ENCODE peak calls at places on chromosomes 7 and 10, in four cellular contexts. G, H, E and D are unnamed samples. For H3K9me3, the result is how much of the 10 kb centered on the place peaks cover.

GRCh38 chr10:71964669-71965515 is 697 bp downstream of the CHST3 start:
- DNase-seq in G (no peak), H (peak), E (peak), D (no peak)

GRCh38 chr10:121774813-121775212 is 153.0 kb downstream of the ATE1 start:
- DNase-seq in G (peak), E (no peak), H (no peak), D (no peak)

GRCh38 chr7:51315393-51316261 is 982 bp downstream of the COBL start:
- DNase-seq in E (no peak), G (peak), H (peak), D (no peak)

GRCh38 chr7:67716729-67717128 is 720.1 kb downstream of the TYW1 start:
- DNase-seq in H (no peak), G (no peak), E (no peak), D (no peak)

GRCh38 chr10:44995914-44996633 is 4.6 kb upstream of the ZNF22 start:
- DNase-seq in G (peak), H (no peak), E (peak), D (no peak)

GRCh38 chr10:110433740-110434139 is 64.0 kb upstream of the DUSP5 start:
- DNase-seq in G (no peak), H (no peak), E (no peak), D (no peak)

GRCh38 chr10:119386666-119387065 is 155.9 kb downstream of the RGS10 start:
- DNase-seq in G (no peak), E (no peak), H (no peak), D (no peak)

GRCh38 chr7:133265821-133266220 is 12.9 kb downstream of the EXOC4 start:
- DNase-seq in E (no peak), H (no peak), G (no peak), D (no peak)

GRCh38 chr10:58701398-58702135 is 188.9 kb downstream of the BICC1 start:
- DNase-seq in H (no peak), G (peak), E (no peak), D (no peak)

GRCh38 chr10:5817322-5818047 is 4.3 kb upstream of the GDI2 start:
- DNase-seq in H (no peak), E (no peak), G (no peak), D (no peak)

GRCh38 chr10:98013122-98013521 is 17.3 kb downstream of the CRTAC1 start:
- DNase-seq in H (no peak), G (no peak), E (no peak), D (no peak)

GRCh38 chr7:157540020-157540419 is 203.2 kb downstream of the DNAJB6 start:
- DNase-seq in H (no peak), G (no peak), E (no peak), D (no peak)

GRCh38 chr10:118342638-118343020 is 505 bp upstream of the FAM204A start:
- DNase-seq in H (no peak), E (no peak), G (no peak), D (no peak)

GRCh38 chr10:70296406-70296899 is 12.6 kb upstream of the NPFFR1 start:
- DNase-seq in E (peak), G (peak), H (peak), D (no peak)

GRCh38 chr10:50407077-50407801 is 155.9 kb upstream of the ASAH2 start:
- DNase-seq in G (no peak), E (no peak), H (peak), D (no peak)

GRCh38 chr10:84230359-84230758 is 5.0 kb upstream of the LRIT2 start:
- DNase-seq in H (no peak), E (peak), G (no peak), D (no peak)

GRCh38 chr7:123773499-123773898 is 24.7 kb upstream of the WASL start:
- DNase-seq in H (no peak), G (no peak), E (no peak), D (no peak)

GRCh38 chr10:63388421-63389031 is 77.3 kb downstream of the JMJD1C start:
- DNase-seq in E (no peak), G (no peak), H (no peak), D (no peak)

GRCh38 chr10:8034666-8035640 is 19.5 kb upstream of the GATA3 start:
- DNase-seq in G (no peak), E (no peak), H (no peak), D (no peak)

GRCh38 chr7:64914557-64914956 is 11.5 kb downstream of the ZNF273 start:
- DNase-seq in H (no peak), G (no peak), E (no peak), D (no peak)

GRCh38 chr7:83689855-83690254 is 40.9 kb upstream of the SEMA3E start:
- DNase-seq in E (no peak), H (no peak), G (no peak), D (no peak)

GRCh38 chr10:124003481-124004371 is 89.7 kb downstream of the CHST15 start:
- DNase-seq in E (no peak), G (no peak), H (no peak), D (no peak)

GRCh38 chr10:4243651-4244050 is 458.6 kb upstream of the KLF6 start:
- DNase-seq in E (peak), G (peak), H (no peak), D (no peak)

GRCh38 chr7:73823257-73823656 is 7.5 kb upstream of the CLDN4 start:
- DNase-seq in G (no peak), E (peak), H (no peak), D (no peak)

GRCh38 chr10:34739915-34740314 is 75.2 kb downstream of the PARD3 start:
- DNase-seq in E (peak), H (peak), G (peak), D (no peak)

GRCh38 chr7:45599851-45600706 is 25.9 kb downstream of the ADCY1 start:
- DNase-seq in E (no peak), G (no peak), H (peak), D (no peak)

GRCh38 chr10:71766717-71767419 is 6.5 kb downstream of the VSIR start:
- DNase-seq in G (no peak), H (no peak), E (peak), D (no peak)

GRCh38 chr10:18303851-18304800 is 163.9 kb downstream of the CACNB2 start:
- DNase-seq in H (no peak), E (no peak), G (no peak), D (no peak)

GRCh38 chr7:134780166-134780853 is 876 bp downstream of the CALD1 start:
- DNase-seq in G (no peak), H (no peak), E (no peak), D (no peak)

GRCh38 chr10:84193846-84194423 is 402 bp upstream of the CDHR1 start:
- DNase-seq in G (no peak), E (no peak), H (no peak), D (no peak)

GRCh38 chr10:33303988-33304387 is 30.5 kb downstream of the NRP1 start:
- DNase-seq in H (no peak), G (no peak), E (no peak), D (no peak)

GRCh38 chr10:5944389-5945202 is 32.7 kb downstream of the IL15RA start:
- DNase-seq in G (peak), H (no peak), E (peak), D (no peak)

GRCh38 chr7:50851451-50851850 is 68.8 kb upstream of the GRB10 start:
- DNase-seq in H (no peak), G (no peak), E (no peak), D (no peak)

GRCh38 chr10:88982360-88982759 is 8.2 kb upstream of the FAS start:
- DNase-seq in E (no peak), H (no peak), G (no peak), D (no peak)
- H3K27ac ChIP-seq in E (peak), H (no peak), G (peak), D (no peak)

GRCh38 chr10:78448470-78448869 is 414.8 kb downstream of the RPS24 start:
- DNase-seq in H (no peak), G (no peak), E (no peak), D (no peak)
- H3K9me3 ChIP-seq in H (under half), G (under half), E (under half), D (under half)

GRCh38 chr10:132575320-132576201 is 38.0 kb downstream of the INPP5A start:
- DNase-seq in G (no peak), H (no peak), E (peak), D (no peak)

GRCh38 chr10:132574783-132575319 is 37.3 kb downstream of the INPP5A start:
- DNase-seq in G (no peak), H (peak), E (no peak), D (no peak)

GRCh38 chr10:132571565-132572544 is 34.3 kb downstream of the INPP5A start:
- DNase-seq in H (peak), E (no peak), G (peak), D (peak)

GRCh38 chr10:132572545-132572937 is 35.0 kb downstream of the INPP5A start:
- DNase-seq in H (no peak), E (no peak), G (no peak), D (no peak)

GRCh38 chr10:132574288-132574687 is 36.7 kb downstream of the INPP5A start:
- DNase-seq in H (no peak), E (no peak), G (no peak), D (no peak)
- H3K27ac ChIP-seq in H (no peak), E (no peak), G (no peak), D (no peak)

DNA sequence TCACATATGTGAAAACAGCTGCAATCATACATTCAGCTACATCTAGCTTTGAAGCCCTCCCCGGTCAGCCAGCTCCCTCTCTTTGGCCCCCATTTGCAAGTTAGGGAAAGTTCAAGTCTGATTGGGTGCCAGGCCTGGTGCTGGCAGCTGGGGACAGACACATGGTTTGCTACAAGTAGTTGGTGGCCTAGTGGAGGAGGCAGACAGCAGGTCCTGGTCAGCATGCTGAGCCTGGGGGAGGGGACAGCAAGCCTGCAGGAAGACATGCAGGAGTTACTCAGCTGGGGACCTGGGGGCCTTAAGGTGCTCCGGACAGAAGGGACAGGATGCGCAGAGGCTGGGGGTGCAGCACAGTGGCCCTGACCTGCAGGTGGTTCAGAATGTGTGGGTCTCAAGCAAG is 956.9 kb upstream of the ZNF722 start:
- DNase-seq in H (no peak), G (no peak), E (no peak), D (no peak)
- H3K9me3 ChIP-seq in H (half or more), G (under half), E (under half), D (under half)

GRCh38 chr10:78053201-78053868 is 19.7 kb downstream of the RPS24 start:
- DNase-seq in E (peak), H (no peak), G (no peak), D (no peak)
- H3K27ac ChIP-seq in E (no peak), H (no peak), G (no peak), D (no peak)

DNA sequence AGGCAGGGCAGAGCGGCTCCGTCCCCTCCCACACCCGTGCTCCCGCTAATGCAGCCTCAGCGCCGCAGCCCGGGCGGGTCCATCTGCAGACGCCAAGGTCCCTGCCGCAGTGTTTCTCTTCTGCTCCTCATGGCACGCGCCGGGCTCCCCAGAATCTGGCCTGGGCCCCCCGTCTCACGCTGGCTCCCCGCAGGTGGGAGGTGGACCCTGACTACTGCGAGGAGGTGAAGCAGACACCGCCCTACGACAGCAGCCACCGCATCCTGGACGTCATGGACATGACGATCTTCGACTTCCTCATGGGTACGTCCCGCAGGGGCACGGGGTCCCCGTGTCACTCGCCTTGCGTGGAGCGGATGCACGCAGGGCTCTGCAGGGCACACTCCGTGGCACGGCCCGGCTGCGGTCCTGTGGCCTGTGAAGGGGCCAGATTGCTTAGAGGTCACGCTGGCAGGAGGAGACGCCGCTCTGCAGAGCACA is 33.5 kb upstream of the FOXL3 start:
- DNase-seq in G (no peak), E (no peak), H (no peak), D (no peak)
- H3K9me3 ChIP-seq in G (under half), E (under half), H (under half), D (under half)

DNA sequence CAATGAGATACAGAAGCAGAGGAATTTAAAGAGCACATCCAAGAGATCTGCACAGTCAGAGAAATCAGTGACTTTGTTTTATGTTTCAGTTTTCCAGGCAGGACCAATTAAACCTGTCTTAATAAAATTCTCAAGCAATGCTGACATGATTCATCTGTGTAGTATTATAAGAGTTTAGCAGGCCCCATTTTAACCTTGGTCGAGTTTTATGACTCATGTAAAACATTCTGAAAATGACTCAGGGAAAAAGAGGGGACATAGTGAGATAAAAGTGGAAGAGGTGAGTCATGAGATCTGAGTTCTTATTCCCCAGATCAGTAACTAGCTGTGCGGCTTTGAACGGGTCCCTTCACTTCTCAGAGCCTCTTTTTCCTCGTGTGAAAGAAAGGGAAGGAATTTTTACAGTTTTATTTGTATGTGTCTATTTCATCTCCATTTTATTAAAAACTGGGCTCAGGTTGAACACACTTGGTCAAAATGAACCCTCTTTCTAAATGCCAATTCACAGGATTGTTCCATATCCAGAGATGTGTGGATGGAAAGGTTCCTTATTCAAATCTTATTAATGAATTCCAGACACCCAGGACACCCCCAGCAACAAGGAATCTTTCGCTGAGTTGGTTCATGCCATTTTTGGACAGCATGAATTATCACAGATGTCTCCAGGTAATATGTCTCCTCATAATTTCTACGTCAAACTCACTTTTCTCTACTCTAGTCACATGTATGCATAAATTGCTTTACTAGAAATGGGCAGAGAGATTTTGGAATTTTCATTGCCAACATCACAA is 143.2 kb downstream of the JAZF1 start:
- DNase-seq in G (no peak), E (no peak), H (no peak), D (no peak)
- H3K27ac ChIP-seq in G (peak), E (peak), H (no peak), D (no peak)